ENCODE peak calls at places on chromosomes 4 and X, in ten cellular contexts. A is adipocyte; R is EH; P is ELR; E is left cardiac atrium; K is GM12878; B is activated CD8-positive, alpha-beta T cell treated with anti-CD3 and anti-CD28 coated beads, Interleukin-2, amount 10 ng/mL, durations not matched to agents 7 days and 5 days; T is spleen; V is activated CD4-positive, alpha-beta T cell treated with anti-CD3 and anti-CD28 coated beads for 36 hours; D is type B pancreatic cell. Z is an unnamed sample.

GRCh38 chr4:38664704-38665401 is 854 bp downstream of the KLF3 start:
- DNase-seq in B (no peak), E (peak; percentile 73), R (peak; percentile 64), P (peak; percentile 69), D (peak; percentile 78), A (peak; percentile 67), T (peak; percentile 90), V (peak; percentile 60), K (no peak), Z (peak; percentile 68)

GRCh38 chr4:7830747-7831146 is 108.9 kb downstream of the AFAP1 start:
- DNase-seq in T (no peak), V (no peak), E (no peak), P (no peak), K (no peak), R (no peak), A (no peak), D (no peak), B (no peak), Z (no peak)

GRCh38 chr4:123661080-123661737 is 264.6 kb downstream of the SPRY1 start:
- DNase-seq in B (no peak), T (no peak), D (no peak), E (no peak), V (no peak), K (no peak), R (peak; percentile 39), P (peak; percentile 41), A (peak; percentile 67), Z (no peak)

GRCh38 chr4:145234086-145234694 is 53.8 kb upstream of the OTUD4 start:
- DNase-seq in V (peak; percentile 78), D (no peak), P (peak; percentile 68), A (peak; percentile 85), K (peak; percentile 49), B (peak; percentile 63), T (no peak), R (peak; percentile 72), E (peak; percentile 25), Z (peak; percentile 41)

GRCh38 chrX:332496-332860 is 13.9 kb upstream of the GTPBP6 start:
- DNase-seq in P (no peak), R (no peak), A (no peak), V (no peak), T (peak; percentile 62), B (no peak), E (no peak), D (no peak), K (no peak), Z (no peak)

GRCh38 chr4:72505314-72505744 is 63.7 kb downstream of the ADAMTS3 start:
- DNase-seq in A (peak; percentile 77), K (no peak), P (peak; percentile 65), T (peak; percentile 27), D (no peak), R (peak; percentile 70), V (no peak), B (no peak), E (peak; percentile 23), Z (peak; percentile 23)

GRCh38 chr4:138897818-138898226 is 117.8 kb upstream of the NOCT start:
- DNase-seq in V (peak; percentile 24), A (peak; percentile 65), D (no peak), R (peak; percentile 96), K (no peak), B (no peak), T (no peak), P (peak; percentile 79), E (no peak), Z (peak; percentile 94)

GRCh38 chr4:5037553-5038551 is 13.4 kb upstream of the STK32B start:
- DNase-seq in E (peak; percentile 31), A (peak; percentile 97), P (peak; percentile 90), B (no peak), V (no peak), T (no peak), D (no peak), K (no peak), R (peak; percentile 97), Z (peak; percentile 98)

GRCh38 chrX:10952619-10953018 is 158.5 kb upstream of the HCCS start:
- DNase-seq in K (no peak), B (no peak), A (peak; percentile 35), R (no peak), D (no peak), T (no peak), V (no peak), P (no peak), E (no peak), Z (no peak)

Z was measured in M059J.